ENCODE peak calls at places on chromosomes 7 and 10, in four cellular contexts. C, E, G and R are unnamed samples.

GRCh38 chr10:46265981-46266505 is 20.8 kb upstream of the ANTXRL start:
- DNase-seq in C (no peak), E (no peak), G (no peak), R (no peak)

GRCh38 chr7:137592232-137592896 is 248.8 kb upstream of the PTN start:
- DNase-seq in C (peak; percentile 83), E (no peak), G (no peak), R (peak; percentile 78)

GRCh38 chr10:22473044-22473443 is 127.7 kb downstream of the SPAG6 start:
- DNase-seq in C (no peak), E (no peak), G (no peak), R (no peak)

GRCh38 chr7:24948739-24949138 is 31.2 kb downstream of the OSBPL3 start:
- DNase-seq in C (no peak), E (no peak), G (no peak), R (peak; percentile 27)

GRCh38 chr7:90709501-90710465 is 113.7 kb downstream of the CDK14 start:
- DNase-seq in C (peak; percentile 51), E (no peak), G (no peak), R (peak; percentile 74)

GRCh38 chr7:20329389-20330175 is 1.1 kb upstream of the ITGB8 start:
- DNase-seq in C (peak; percentile 51), E (no peak), G (no peak), R (peak; percentile 64)

GRCh38 chr10:12719365-12719764 is 282.1 kb downstream of the CCDC3 start:
- DNase-seq in C (peak; percentile 52), E (no peak), G (no peak), R (no peak)

GRCh38 chr7:84136809-84137208 is 57.8 kb downstream of the SEMA3A start:
- DNase-seq in C (no peak), E (no peak), G (no peak), R (no peak)

GRCh38 chr10:75612904-75613684 is 181.7 kb downstream of the LRMDA start:
- DNase-seq in C (no peak), E (no peak), G (no peak), R (peak; percentile 53)

GRCh38 chr10:63197304-63198092 is 64.4 kb downstream of the NRBF2 start:
- DNase-seq in C (peak; percentile 73), E (no peak), G (no peak), R (peak; percentile 63)

GRCh38 chr7:73621168-73622063 is 2.9 kb downstream of the MLXIPL start:
- DNase-seq in C (no peak), E (no peak), G (no peak), R (no peak)

GRCh38 chr7:17347426-17347825 is 49.0 kb downstream of the AHR start:
- DNase-seq in C (no peak), E (no peak), G (no peak), R (peak; percentile 49)

GRCh38 chr7:22581099-22581498 is 81.1 kb upstream of the STEAP1B start:
- DNase-seq in C (no peak), E (no peak), G (no peak), R (no peak)

GRCh38 chr7:101728128-101728527 is 89.3 kb upstream of the CUX1 start:
- DNase-seq in C (peak; percentile 20), E (no peak), G (no peak), R (no peak)

GRCh38 chr7:44333971-44334733 is 8.8 kb upstream of the CAMK2B start:
- DNase-seq in C (peak; percentile 10), E (no peak), G (no peak), R (peak; percentile 50)

GRCh38 chr10:8800426-8800825 is 745.9 kb downstream of the GATA3 start:
- DNase-seq in C (no peak), E (peak; percentile 6), G (no peak), R (no peak)

GRCh38 chr10:31929986-31930675 is 1.5 kb upstream of the ARHGAP12 start:
- DNase-seq in C (peak; percentile 37), E (peak; percentile 11), G (peak; percentile 6), R (peak; percentile 43)

GRCh38 chr7:86089455-86089854 is 554.3 kb upstream of the GRM3 start:
- DNase-seq in C (no peak), E (no peak), G (no peak), R (no peak)

GRCh38 chr7:158602041-158602440 is 14.4 kb upstream of the PTPRN2 start:
- DNase-seq in C (no peak), E (no peak), G (no peak), R (no peak)

GRCh38 chr10:118504044-118504944 is 91.2 kb downstream of the PRLHR start:
- DNase-seq in C (peak; percentile 19), E (no peak), G (no peak), R (peak; percentile 36)

GRCh38 chr10:22986771-22987542 is 59.1 kb downstream of the ARMC3 start:
- DNase-seq in C (peak; percentile 37), E (no peak), G (no peak), R (peak; percentile 35)

GRCh38 chr7:148447221-148447845 is 143.2 kb upstream of the C7orf33 start:
- DNase-seq in C (no peak), E (no peak), G (no peak), R (no peak)

GRCh38 chr10:843703-844102 is 87.8 kb downstream of the LARP4B start:
- DNase-seq in C (no peak), E (no peak), G (no peak), R (no peak)

GRCh38 chr10:104262055-104262454 is 6.9 kb upstream of the GSTO2 start:
- DNase-seq in C (no peak), E (no peak), G (no peak), R (peak; percentile 14)

GRCh38 chr10:61747341-61747740 is 84.6 kb downstream of the CABCOCO1 start:
- DNase-seq in C (peak; percentile 33), E (no peak), G (no peak), R (peak; percentile 44)

GRCh38 chr7:93120981-93121549 is 3.3 kb upstream of the SAMD9 start:
- DNase-seq in C (no peak), E (no peak), G (no peak), R (no peak)

GRCh38 chr10:85850736-85851135 is 515.9 kb downstream of the GRID1 start:
- DNase-seq in C (no peak), E (no peak), G (no peak), R (no peak)

GRCh38 chr10:95741807-95742528 is 14.0 kb upstream of the ENTPD1 start:
- DNase-seq in C (peak; percentile 28), E (no peak), G (no peak), R (no peak)

GRCh38 chr10:77869626-77870420 is 56.7 kb downstream of the DLG5 start:
- DNase-seq in C (peak; percentile 18), E (no peak), G (no peak), R (peak; percentile 24)

GRCh38 chr10:11046766-11047165 is 29.1 kb downstream of the CELF2 start:
- DNase-seq in C (no peak), E (no peak), G (no peak), R (no peak)

GRCh38 chr10:118723467-118723866 is 31.3 kb downstream of the CACUL1 start:
- DNase-seq in C (no peak), E (no peak), G (no peak), R (no peak)

GRCh38 chr10:49168821-49169495 is 19.2 kb downstream of the TMEM273 start:
- DNase-seq in C (no peak), E (no peak), G (no peak), R (no peak)

GRCh38 chr7:142894112-142894835 is 8.7 kb upstream of the TRPV6 start:
- DNase-seq in C (no peak), E (no peak), G (no peak), R (no peak)

GRCh38 chr10:12659706-12660105 is 310.4 kb downstream of the CAMK1D start:
- DNase-seq in C (no peak), E (no peak), G (no peak), R (no peak)

GRCh38 chr7:106367018-106367420 is 82.2 kb upstream of the NAMPT start:
- DNase-seq in C (peak; percentile 58), E (no peak), G (no peak), R (peak; percentile 60)